ENCODE peak calls at places on chromosomes 1 and 21, in seven cellular contexts. One of them, this sample, is unnamed.

GRCh38 chr21:46097826-46098286 is at the start of gene COL6A2:
- DNase-seq in choroid plexus epithelial cell: peak
- DNase-seq in Calu3: peak
- DNase-seq in astrocyte: no peak
- DNase-seq in omental fat pad: peak
- DNase-seq in IMR-90: peak
- DNase-seq in progenitor cell of endocrine pancreas: peak
- DNase-seq in this sample: peak

GRCh38 chr1:8169364-8170058 is 143.4 kb upstream of the ERRFI1 start:
- DNase-seq in choroid plexus epithelial cell: peak
- DNase-seq in Calu3: peak
- DNase-seq in IMR-90: peak
- DNase-seq in astrocyte: peak
- DNase-seq in omental fat pad: no peak
- DNase-seq in progenitor cell of endocrine pancreas: no peak
- DNase-seq in this sample: peak

GRCh38 chr21:16216595-16216994 is 486.8 kb downstream of the USP25 start:
- DNase-seq in Calu3: no peak
- DNase-seq in choroid plexus epithelial cell: no peak
- DNase-seq in progenitor cell of endocrine pancreas: no peak
- DNase-seq in IMR-90: no peak
- DNase-seq in astrocyte: no peak
- DNase-seq in omental fat pad: no peak
- DNase-seq in this sample: no peak

GRCh38 chr1:73537400-73537799 is 660.6 kb downstream of the LRRIQ3 start:
- DNase-seq in Calu3: no peak
- DNase-seq in choroid plexus epithelial cell: no peak
- DNase-seq in omental fat pad: no peak
- DNase-seq in progenitor cell of endocrine pancreas: no peak
- DNase-seq in astrocyte: no peak
- DNase-seq in IMR-90: no peak
- DNase-seq in this sample: no peak

GRCh38 chr1:20753589-20753988 is 21.1 kb upstream of the SH2D5 start:
- DNase-seq in choroid plexus epithelial cell: peak
- DNase-seq in progenitor cell of endocrine pancreas: no peak
- DNase-seq in Calu3: no peak
- DNase-seq in IMR-90: peak
- DNase-seq in omental fat pad: no peak
- DNase-seq in astrocyte: peak
- DNase-seq in this sample: no peak

GRCh38 chr21:43290529-43291346 is 121.9 kb downstream of the CRYAA start:
- DNase-seq in IMR-90: no peak
- DNase-seq in choroid plexus epithelial cell: no peak
- DNase-seq in Calu3: no peak
- DNase-seq in omental fat pad: no peak
- DNase-seq in astrocyte: no peak
- DNase-seq in progenitor cell of endocrine pancreas: no peak
- DNase-seq in this sample: no peak

GRCh38 chr1:47059376-47059775 is 7.7 kb upstream of the CYP4Z1 start:
- DNase-seq in choroid plexus epithelial cell: no peak
- DNase-seq in progenitor cell of endocrine pancreas: no peak
- DNase-seq in IMR-90: no peak
- DNase-seq in astrocyte: no peak
- DNase-seq in Calu3: no peak
- DNase-seq in omental fat pad: no peak
- DNase-seq in this sample: no peak

GRCh38 chr1:221217029-221217428 is 337.8 kb downstream of the HLX start:
- DNase-seq in omental fat pad: no peak
- DNase-seq in astrocyte: no peak
- DNase-seq in progenitor cell of endocrine pancreas: no peak
- DNase-seq in IMR-90: peak
- DNase-seq in Calu3: no peak
- DNase-seq in choroid plexus epithelial cell: no peak
- DNase-seq in this sample: no peak

GRCh38 chr1:61851849-61852692 is 109.8 kb downstream of the PATJ start:
- DNase-seq in progenitor cell of endocrine pancreas: no peak
- DNase-seq in choroid plexus epithelial cell: peak
- DNase-seq in IMR-90: peak
- DNase-seq in astrocyte: peak
- DNase-seq in Calu3: peak
- DNase-seq in omental fat pad: no peak
- DNase-seq in this sample: no peak

GRCh38 chr1:54230507-54231339 is 30.8 kb downstream of the MRPL37 start:
- DNase-seq in astrocyte: no peak
- DNase-seq in IMR-90: no peak
- DNase-seq in choroid plexus epithelial cell: no peak
- DNase-seq in progenitor cell of endocrine pancreas: no peak
- DNase-seq in Calu3: no peak
- DNase-seq in omental fat pad: no peak
- DNase-seq in this sample: no peak

GRCh38 chr1:180641662-180642061 is 9.8 kb downstream of the XPR1 start:
- DNase-seq in choroid plexus epithelial cell: no peak
- DNase-seq in astrocyte: no peak
- DNase-seq in progenitor cell of endocrine pancreas: no peak
- DNase-seq in Calu3: no peak
- DNase-seq in IMR-90: no peak
- DNase-seq in omental fat pad: no peak
- DNase-seq in this sample: no peak

GRCh38 chr1:67459068-67459467 is 28.9 kb upstream of the SERBP1 start:
- DNase-seq in omental fat pad: no peak
- DNase-seq in progenitor cell of endocrine pancreas: no peak
- DNase-seq in choroid plexus epithelial cell: no peak
- DNase-seq in IMR-90: no peak
- DNase-seq in Calu3: no peak
- DNase-seq in astrocyte: no peak
- DNase-seq in this sample: no peak

GRCh38 chr1:227317541-227318002 is 720 bp downstream of the CDC42BPA start:
- DNase-seq in astrocyte: peak
- DNase-seq in omental fat pad: no peak
- DNase-seq in progenitor cell of endocrine pancreas: peak
- DNase-seq in choroid plexus epithelial cell: peak
- DNase-seq in Calu3: peak
- DNase-seq in IMR-90: peak
- DNase-seq in this sample: no peak

GRCh38 chr1:163170975-163171676 is 31.6 kb downstream of the RGS5 start:
- DNase-seq in astrocyte: peak
- DNase-seq in IMR-90: peak
- DNase-seq in choroid plexus epithelial cell: peak
- DNase-seq in omental fat pad: no peak
- DNase-seq in progenitor cell of endocrine pancreas: no peak
- DNase-seq in Calu3: peak
- DNase-seq in this sample: no peak

GRCh38 chr1:28036431-28036830 is 52.0 kb downstream of the EYA3 start:
- DNase-seq in choroid plexus epithelial cell: no peak
- DNase-seq in astrocyte: no peak
- DNase-seq in omental fat pad: no peak
- DNase-seq in IMR-90: no peak
- DNase-seq in Calu3: no peak
- DNase-seq in progenitor cell of endocrine pancreas: no peak
- DNase-seq in this sample: no peak

GRCh38 chr1:177181280-177181630 is 10.5 kb downstream of the BRINP2 start:
- DNase-seq in Calu3: no peak
- DNase-seq in choroid plexus epithelial cell: no peak
- DNase-seq in astrocyte: no peak
- DNase-seq in progenitor cell of endocrine pancreas: no peak
- DNase-seq in omental fat pad: no peak
- DNase-seq in IMR-90: no peak
- DNase-seq in this sample: no peak

GRCh38 chr1:248884632-248885295 is 21.3 kb upstream of the PGBD2 start:
- DNase-seq in omental fat pad: no peak
- DNase-seq in astrocyte: peak
- DNase-seq in progenitor cell of endocrine pancreas: no peak
- DNase-seq in choroid plexus epithelial cell: no peak
- DNase-seq in Calu3: no peak
- DNase-seq in IMR-90: peak
- DNase-seq in this sample: no peak

GRCh38 chr21:45748593-45748992 is 105.1 kb downstream of the PCBP3 start:
- DNase-seq in progenitor cell of endocrine pancreas: no peak
- DNase-seq in choroid plexus epithelial cell: no peak
- DNase-seq in Calu3: no peak
- DNase-seq in IMR-90: no peak
- DNase-seq in astrocyte: no peak
- DNase-seq in omental fat pad: no peak
- DNase-seq in this sample: no peak

GRCh38 chr1:16172964-16173446 is 17.1 kb upstream of the EPHA2 start:
- DNase-seq in choroid plexus epithelial cell: peak
- DNase-seq in progenitor cell of endocrine pancreas: no peak
- DNase-seq in IMR-90: peak
- DNase-seq in Calu3: no peak
- DNase-seq in astrocyte: peak
- DNase-seq in omental fat pad: no peak
- DNase-seq in this sample: no peak

GRCh38 chr1:79355073-79355472 is 348.5 kb upstream of the ADGRL4 start:
- DNase-seq in omental fat pad: no peak
- DNase-seq in Calu3: no peak
- DNase-seq in progenitor cell of endocrine pancreas: no peak
- DNase-seq in choroid plexus epithelial cell: peak
- DNase-seq in astrocyte: peak
- DNase-seq in IMR-90: peak
- DNase-seq in this sample: no peak

GRCh38 chr1:224615861-224616760 is at the start of gene CNIH3:
- DNase-seq in progenitor cell of endocrine pancreas: peak
- DNase-seq in choroid plexus epithelial cell: peak
- DNase-seq in IMR-90: peak
- DNase-seq in omental fat pad: no peak
- DNase-seq in astrocyte: peak
- DNase-seq in Calu3: peak
- DNase-seq in this sample: no peak

GRCh38 chr1:244303610-244303969 is 148.1 kb downstream of the ADSS2 start:
- DNase-seq in choroid plexus epithelial cell: no peak
- DNase-seq in progenitor cell of endocrine pancreas: no peak
- DNase-seq in IMR-90: no peak
- DNase-seq in Calu3: no peak
- DNase-seq in astrocyte: no peak
- DNase-seq in omental fat pad: no peak
- DNase-seq in this sample: no peak

GRCh38 chr1:33899746-33900145 is 35.9 kb downstream of the HMGB4 start:
- DNase-seq in IMR-90: no peak
- DNase-seq in omental fat pad: no peak
- DNase-seq in astrocyte: no peak
- DNase-seq in Calu3: no peak
- DNase-seq in progenitor cell of endocrine pancreas: no peak
- DNase-seq in choroid plexus epithelial cell: no peak
- DNase-seq in this sample: no peak

GRCh38 chr21:25639167-25639921 is at the start of gene JAM2:
- DNase-seq in astrocyte: peak
- DNase-seq in progenitor cell of endocrine pancreas: peak
- DNase-seq in omental fat pad: no peak
- DNase-seq in Calu3: no peak
- DNase-seq in choroid plexus epithelial cell: peak
- DNase-seq in IMR-90: peak
- DNase-seq in this sample: peak
- TF ChIP-seq CTCF in astrocyte: no peak
- TF ChIP-seq CTCF in progenitor cell of endocrine pancreas: peak
- TF ChIP-seq CTCF in omental fat pad: no peak
- TF ChIP-seq CTCF in Calu3: no peak
- TF ChIP-seq CTCF in choroid plexus epithelial cell: peak
- TF ChIP-seq CTCF in IMR-90: peak
- TF ChIP-seq CTCF in this sample: no peak

DNA sequence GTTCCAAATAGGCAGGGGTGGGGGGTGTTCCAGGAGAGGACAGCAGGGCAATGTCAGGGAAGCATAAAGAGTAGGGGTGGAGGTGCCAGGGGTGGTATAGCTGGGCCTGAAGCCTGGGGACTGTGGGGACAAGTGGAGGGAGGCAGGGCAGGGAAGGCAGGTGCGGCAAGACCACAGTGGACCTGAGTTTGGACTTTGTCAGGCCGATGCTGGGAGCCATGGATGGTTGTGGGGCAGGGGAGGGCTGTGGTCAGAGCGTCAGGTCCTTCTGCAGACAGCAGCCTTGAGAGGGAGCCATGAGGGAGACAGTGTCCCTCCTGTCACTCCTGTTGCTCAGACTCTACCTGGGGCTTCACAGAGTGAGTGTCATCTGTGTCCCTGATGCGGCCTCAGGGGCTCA is 320.3 kb downstream of the PTPRU start:
- DNase-seq in IMR-90: no peak
- DNase-seq in astrocyte: no peak
- DNase-seq in choroid plexus epithelial cell: no peak
- DNase-seq in omental fat pad: no peak
- DNase-seq in progenitor cell of endocrine pancreas: no peak
- DNase-seq in Calu3: no peak
- DNase-seq in this sample: no peak
- TF ChIP-seq CTCF in IMR-90: no peak
- TF ChIP-seq CTCF in astrocyte: no peak
- TF ChIP-seq CTCF in choroid plexus epithelial cell: no peak
- TF ChIP-seq CTCF in omental fat pad: no peak
- TF ChIP-seq CTCF in progenitor cell of endocrine pancreas: no peak
- TF ChIP-seq CTCF in Calu3: no peak
- TF ChIP-seq CTCF in this sample: no peak

GRCh38 chr1:26500488-26501175 is 28.4 kb downstream of the HMGN2 start:
- DNase-seq in omental fat pad: peak
- DNase-seq in astrocyte: peak
- DNase-seq in progenitor cell of endocrine pancreas: peak
- DNase-seq in Calu3: peak
- DNase-seq in IMR-90: peak
- DNase-seq in choroid plexus epithelial cell: peak
- DNase-seq in this sample: peak
- TF ChIP-seq CTCF in omental fat pad: no peak
- TF ChIP-seq CTCF in astrocyte: no peak
- TF ChIP-seq CTCF in progenitor cell of endocrine pancreas: peak
- TF ChIP-seq CTCF in Calu3: peak
- TF ChIP-seq CTCF in IMR-90: no peak
- TF ChIP-seq CTCF in choroid plexus epithelial cell: no peak
- TF ChIP-seq CTCF in this sample: peak

GRCh38 chr1:230569201-230569600 is 73.1 kb upstream of the COG2 start:
- DNase-seq in Calu3: no peak
- DNase-seq in IMR-90: no peak
- DNase-seq in omental fat pad: no peak
- DNase-seq in astrocyte: no peak
- DNase-seq in choroid plexus epithelial cell: no peak
- DNase-seq in progenitor cell of endocrine pancreas: no peak
- DNase-seq in this sample: no peak

GRCh38 chr1:230566481-230566880 is 75.8 kb upstream of the COG2 start:
- DNase-seq in choroid plexus epithelial cell: no peak
- DNase-seq in progenitor cell of endocrine pancreas: no peak
- DNase-seq in astrocyte: no peak
- DNase-seq in omental fat pad: no peak
- DNase-seq in Calu3: no peak
- DNase-seq in IMR-90: no peak
- DNase-seq in this sample: no peak

GRCh38 chr1:230570724-230571390 is 71.4 kb upstream of the COG2 start:
- DNase-seq in choroid plexus epithelial cell: peak
- DNase-seq in Calu3: peak
- DNase-seq in astrocyte: no peak
- DNase-seq in omental fat pad: no peak
- DNase-seq in progenitor cell of endocrine pancreas: no peak
- DNase-seq in IMR-90: no peak
- DNase-seq in this sample: no peak

GRCh38 chr1:230568676-230569075 is 73.6 kb upstream of the COG2 start:
- DNase-seq in choroid plexus epithelial cell: no peak
- DNase-seq in Calu3: peak
- DNase-seq in astrocyte: no peak
- DNase-seq in progenitor cell of endocrine pancreas: no peak
- DNase-seq in IMR-90: no peak
- DNase-seq in omental fat pad: no peak
- DNase-seq in this sample: no peak

DNA sequence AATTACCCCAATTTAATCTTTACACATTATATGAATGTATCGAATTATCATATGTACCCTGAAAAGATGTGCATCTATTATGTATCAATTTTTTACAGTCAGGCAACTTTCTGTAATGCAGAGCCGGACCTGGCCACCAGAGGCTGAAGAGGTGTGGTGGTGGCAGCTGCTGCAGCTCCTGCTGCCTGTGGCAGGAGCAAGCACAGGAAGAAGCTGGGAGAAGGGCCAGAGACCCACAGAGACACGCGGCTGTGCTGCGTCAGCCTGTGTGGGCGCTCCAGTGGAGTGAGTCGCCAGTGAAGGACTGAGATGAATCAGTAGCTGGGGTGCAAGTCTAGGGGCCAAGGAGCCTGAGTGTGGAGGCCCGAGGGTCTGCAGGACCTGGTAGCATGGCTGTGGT is 74.3 kb upstream of the COG2 start:
- DNase-seq in Calu3: peak
- DNase-seq in omental fat pad: no peak
- DNase-seq in choroid plexus epithelial cell: peak
- DNase-seq in IMR-90: peak
- DNase-seq in progenitor cell of endocrine pancreas: no peak
- DNase-seq in astrocyte: peak
- DNase-seq in this sample: no peak
- TF ChIP-seq CTCF in Calu3: peak
- TF ChIP-seq CTCF in omental fat pad: no peak
- TF ChIP-seq CTCF in choroid plexus epithelial cell: peak
- TF ChIP-seq CTCF in IMR-90: no peak
- TF ChIP-seq CTCF in progenitor cell of endocrine pancreas: peak
- TF ChIP-seq CTCF in astrocyte: no peak
- TF ChIP-seq CTCF in this sample: no peak